ENCODE peak calls at places on chromosomes 2 and 18, in six cellular contexts. One of them, this sample, is unnamed.

GRCh38 chr2:51760441-51760840 is 728.5 kb upstream of the NRXN1 start:
- DNase-seq in AG08396: no peak
- DNase-seq in left kidney: no peak
- DNase-seq in activated naive CD4-positive, alpha-beta T cell treated with Interleukin-2 at 50 U/mL for 16 hours: no peak
- DNase-seq in lower leg skin: no peak
- DNase-seq in nucleus accumbens: no peak
- DNase-seq in this sample: no peak

GRCh38 chr18:44592639-44593038 is 88.0 kb upstream of the SETBP1 start:
- DNase-seq in nucleus accumbens: no peak
- DNase-seq in AG08396: peak
- DNase-seq in lower leg skin: no peak
- DNase-seq in left kidney: no peak
- DNase-seq in activated naive CD4-positive, alpha-beta T cell treated with Interleukin-2 at 50 U/mL for 16 hours: no peak
- DNase-seq in this sample: no peak

GRCh38 chr2:157404363-157404762 is 39.5 kb downstream of the CYTIP start:
- DNase-seq in AG08396: no peak
- DNase-seq in nucleus accumbens: no peak
- DNase-seq in lower leg skin: no peak
- DNase-seq in activated naive CD4-positive, alpha-beta T cell treated with Interleukin-2 at 50 U/mL for 16 hours: peak
- DNase-seq in left kidney: no peak
- DNase-seq in this sample: no peak

GRCh38 chr2:194004590-194005206 is 1652.3 kb upstream of the SLC39A10 start:
- DNase-seq in left kidney: no peak
- DNase-seq in activated naive CD4-positive, alpha-beta T cell treated with Interleukin-2 at 50 U/mL for 16 hours: no peak
- DNase-seq in lower leg skin: no peak
- DNase-seq in nucleus accumbens: no peak
- DNase-seq in AG08396: no peak
- DNase-seq in this sample: no peak

GRCh38 chr2:155708052-155708451 is 624.5 kb downstream of the NR4A2 start:
- DNase-seq in AG08396: no peak
- DNase-seq in activated naive CD4-positive, alpha-beta T cell treated with Interleukin-2 at 50 U/mL for 16 hours: no peak
- DNase-seq in lower leg skin: no peak
- DNase-seq in left kidney: no peak
- DNase-seq in nucleus accumbens: no peak
- DNase-seq in this sample: no peak

GRCh38 chr2:106978647-106979046 is 92.7 kb upstream of the ST6GAL2 start:
- DNase-seq in lower leg skin: no peak
- DNase-seq in activated naive CD4-positive, alpha-beta T cell treated with Interleukin-2 at 50 U/mL for 16 hours: no peak
- DNase-seq in left kidney: no peak
- DNase-seq in AG08396: no peak
- DNase-seq in nucleus accumbens: no peak
- DNase-seq in this sample: no peak

GRCh38 chr2:152062130-152063091 is 36.4 kb downstream of the CACNB4 start:
- DNase-seq in activated naive CD4-positive, alpha-beta T cell treated with Interleukin-2 at 50 U/mL for 16 hours: no peak
- DNase-seq in nucleus accumbens: no peak
- DNase-seq in lower leg skin: peak
- DNase-seq in left kidney: no peak
- DNase-seq in AG08396: peak
- DNase-seq in this sample: peak

GRCh38 chr18:54392621-54393023 is 34.9 kb downstream of the C18orf54 start:
- DNase-seq in left kidney: peak
- DNase-seq in AG08396: peak
- DNase-seq in nucleus accumbens: no peak
- DNase-seq in lower leg skin: no peak
- DNase-seq in activated naive CD4-positive, alpha-beta T cell treated with Interleukin-2 at 50 U/mL for 16 hours: no peak
- DNase-seq in this sample: no peak

GRCh38 chr2:207274541-207274940 is 108.8 kb upstream of the KLF7 start:
- DNase-seq in left kidney: no peak
- DNase-seq in nucleus accumbens: no peak
- DNase-seq in lower leg skin: no peak
- DNase-seq in AG08396: no peak
- DNase-seq in activated naive CD4-positive, alpha-beta T cell treated with Interleukin-2 at 50 U/mL for 16 hours: no peak
- DNase-seq in this sample: no peak

GRCh38 chr2:172949522-172949921 is 126.1 kb upstream of the MAP3K20 start:
- DNase-seq in activated naive CD4-positive, alpha-beta T cell treated with Interleukin-2 at 50 U/mL for 16 hours: no peak
- DNase-seq in left kidney: no peak
- DNase-seq in nucleus accumbens: no peak
- DNase-seq in AG08396: no peak
- DNase-seq in lower leg skin: no peak
- DNase-seq in this sample: no peak

GRCh38 chr2:144382848-144383247 is 137.1 kb downstream of the ZEB2 start:
- DNase-seq in left kidney: no peak
- DNase-seq in lower leg skin: no peak
- DNase-seq in nucleus accumbens: no peak
- DNase-seq in AG08396: no peak
- DNase-seq in activated naive CD4-positive, alpha-beta T cell treated with Interleukin-2 at 50 U/mL for 16 hours: no peak
- DNase-seq in this sample: no peak

GRCh38 chr2:218010116-218010837 is 7.5 kb upstream of the TNS1 start:
- DNase-seq in nucleus accumbens: no peak
- DNase-seq in left kidney: peak
- DNase-seq in AG08396: peak
- DNase-seq in lower leg skin: no peak
- DNase-seq in activated naive CD4-positive, alpha-beta T cell treated with Interleukin-2 at 50 U/mL for 16 hours: peak
- DNase-seq in this sample: no peak

GRCh38 chr2:40348038-40348437 is 103.9 kb downstream of the SLC8A1 start:
- DNase-seq in nucleus accumbens: no peak
- DNase-seq in lower leg skin: no peak
- DNase-seq in left kidney: peak
- DNase-seq in AG08396: no peak
- DNase-seq in activated naive CD4-positive, alpha-beta T cell treated with Interleukin-2 at 50 U/mL for 16 hours: no peak
- DNase-seq in this sample: no peak

GRCh38 chr2:239512054-239512453 is 111.2 kb upstream of the HDAC4 start:
- DNase-seq in nucleus accumbens: no peak
- DNase-seq in left kidney: no peak
- DNase-seq in lower leg skin: no peak
- DNase-seq in activated naive CD4-positive, alpha-beta T cell treated with Interleukin-2 at 50 U/mL for 16 hours: no peak
- DNase-seq in AG08396: no peak
- DNase-seq in this sample: no peak

GRCh38 chr2:199131876-199132275 is 325.9 kb downstream of the SATB2 start:
- DNase-seq in AG08396: no peak
- DNase-seq in left kidney: no peak
- DNase-seq in nucleus accumbens: no peak
- DNase-seq in lower leg skin: no peak
- DNase-seq in activated naive CD4-positive, alpha-beta T cell treated with Interleukin-2 at 50 U/mL for 16 hours: no peak
- DNase-seq in this sample: no peak

GRCh38 chr18:21897811-21898210 is 157.2 kb downstream of the MIB1 start:
- DNase-seq in activated naive CD4-positive, alpha-beta T cell treated with Interleukin-2 at 50 U/mL for 16 hours: no peak
- DNase-seq in left kidney: peak
- DNase-seq in lower leg skin: no peak
- DNase-seq in AG08396: peak
- DNase-seq in nucleus accumbens: no peak
- DNase-seq in this sample: no peak

GRCh38 chr2:96685592-96686459 is 43.3 kb downstream of the FER1L5 start:
- DNase-seq in activated naive CD4-positive, alpha-beta T cell treated with Interleukin-2 at 50 U/mL for 16 hours: no peak
- DNase-seq in left kidney: peak
- DNase-seq in lower leg skin: no peak
- DNase-seq in nucleus accumbens: no peak
- DNase-seq in AG08396: no peak
- DNase-seq in this sample: no peak

GRCh38 chr2:118842687-118843491 is 4.6 kb downstream of the EN1 start:
- DNase-seq in left kidney: peak
- DNase-seq in nucleus accumbens: no peak
- DNase-seq in AG08396: no peak
- DNase-seq in lower leg skin: peak
- DNase-seq in activated naive CD4-positive, alpha-beta T cell treated with Interleukin-2 at 50 U/mL for 16 hours: no peak
- DNase-seq in this sample: no peak

GRCh38 chr2:134228493-134228903 is 25.4 kb upstream of the MGAT5 start:
- DNase-seq in AG08396: no peak
- DNase-seq in lower leg skin: no peak
- DNase-seq in activated naive CD4-positive, alpha-beta T cell treated with Interleukin-2 at 50 U/mL for 16 hours: no peak
- DNase-seq in left kidney: no peak
- DNase-seq in nucleus accumbens: no peak
- DNase-seq in this sample: no peak

GRCh38 chr2:11017921-11018320 is 106.2 kb downstream of the KCNF1 start:
- DNase-seq in nucleus accumbens: no peak
- DNase-seq in lower leg skin: no peak
- DNase-seq in left kidney: no peak
- DNase-seq in AG08396: no peak
- DNase-seq in activated naive CD4-positive, alpha-beta T cell treated with Interleukin-2 at 50 U/mL for 16 hours: no peak
- DNase-seq in this sample: no peak

GRCh38 chr18:2847341-2848144 is 737 bp downstream of the EMILIN2 start:
- DNase-seq in activated naive CD4-positive, alpha-beta T cell treated with Interleukin-2 at 50 U/mL for 16 hours: peak
- DNase-seq in nucleus accumbens: no peak
- DNase-seq in left kidney: peak
- DNase-seq in lower leg skin: peak
- DNase-seq in AG08396: peak
- DNase-seq in this sample: no peak

GRCh38 chr2:227377461-227378351 is 1.4 kb downstream of the TM4SF20 start:
- DNase-seq in left kidney: no peak
- DNase-seq in nucleus accumbens: no peak
- DNase-seq in lower leg skin: no peak
- DNase-seq in AG08396: no peak
- DNase-seq in activated naive CD4-positive, alpha-beta T cell treated with Interleukin-2 at 50 U/mL for 16 hours: no peak
- DNase-seq in this sample: no peak

GRCh38 chr18:22983175-22983574 is 50.0 kb downstream of the RBBP8 start:
- DNase-seq in AG08396: no peak
- DNase-seq in left kidney: peak
- DNase-seq in activated naive CD4-positive, alpha-beta T cell treated with Interleukin-2 at 50 U/mL for 16 hours: no peak
- DNase-seq in lower leg skin: no peak
- DNase-seq in nucleus accumbens: no peak
- DNase-seq in this sample: no peak

GRCh38 chr2:20496477-20496876 is 49.6 kb downstream of the RHOB start:
- DNase-seq in AG08396: no peak
- DNase-seq in nucleus accumbens: no peak
- DNase-seq in left kidney: peak
- DNase-seq in lower leg skin: no peak
- DNase-seq in activated naive CD4-positive, alpha-beta T cell treated with Interleukin-2 at 50 U/mL for 16 hours: no peak
- DNase-seq in this sample: peak

GRCh38 chr2:23486676-23487075 is 101.7 kb downstream of the KLHL29 start:
- DNase-seq in AG08396: no peak
- DNase-seq in left kidney: no peak
- DNase-seq in nucleus accumbens: no peak
- DNase-seq in lower leg skin: no peak
- DNase-seq in activated naive CD4-positive, alpha-beta T cell treated with Interleukin-2 at 50 U/mL for 16 hours: no peak
- DNase-seq in this sample: no peak

GRCh38 chr2:43220982-43221659 is 5.3 kb downstream of the ZFP36L2 start:
- DNase-seq in nucleus accumbens: peak
- DNase-seq in lower leg skin: peak
- DNase-seq in left kidney: peak
- DNase-seq in AG08396: peak
- DNase-seq in activated naive CD4-positive, alpha-beta T cell treated with Interleukin-2 at 50 U/mL for 16 hours: peak
- DNase-seq in this sample: no peak

GRCh38 chr2:47239119-47239969 is 84.2 kb upstream of the STPG4 start:
- DNase-seq in AG08396: no peak
- DNase-seq in left kidney: peak
- DNase-seq in lower leg skin: no peak
- DNase-seq in nucleus accumbens: no peak
- DNase-seq in activated naive CD4-positive, alpha-beta T cell treated with Interleukin-2 at 50 U/mL for 16 hours: no peak
- DNase-seq in this sample: no peak

GRCh38 chr2:96103906-96104861 is 12.2 kb downstream of the ADRA2B start:
- DNase-seq in lower leg skin: peak
- DNase-seq in activated naive CD4-positive, alpha-beta T cell treated with Interleukin-2 at 50 U/mL for 16 hours: no peak
- DNase-seq in left kidney: peak
- DNase-seq in AG08396: no peak
- DNase-seq in nucleus accumbens: no peak
- DNase-seq in this sample: peak

GRCh38 chr2:96163768-96164429 is 18.7 kb upstream of the DUSP2 start:
- DNase-seq in nucleus accumbens: no peak
- DNase-seq in lower leg skin: peak
- DNase-seq in activated naive CD4-positive, alpha-beta T cell treated with Interleukin-2 at 50 U/mL for 16 hours: peak
- DNase-seq in AG08396: no peak
- DNase-seq in left kidney: peak
- DNase-seq in this sample: peak